ENCODE peak calls at places on chromosomes 6 and 20, in four cellular contexts. One of them, this sample, is unnamed.

GRCh38 chr6:126376682-126377081 is 36.8 kb downstream of the CENPW start:
- DNase-seq in mucosa of gallbladder: no peak
- DNase-seq in activated CD4-positive, CD25-positive, alpha-beta regulatory T cell: no peak
- DNase-seq in activated T-cell treated with anti-CD3 and anti-CD28 coated beads for 4 hours: no peak
- DNase-seq in this sample: no peak

GRCh38 chr6:52524921-52525320 is 51.9 kb downstream of the TRAM2 start:
- DNase-seq in activated CD4-positive, CD25-positive, alpha-beta regulatory T cell: no peak
- DNase-seq in activated T-cell treated with anti-CD3 and anti-CD28 coated beads for 4 hours: no peak
- DNase-seq in mucosa of gallbladder: no peak
- DNase-seq in this sample: no peak

GRCh38 chr6:22466665-22467064 is 102.7 kb upstream of the HDGFL1 start:
- DNase-seq in activated CD4-positive, CD25-positive, alpha-beta regulatory T cell: no peak
- DNase-seq in activated T-cell treated with anti-CD3 and anti-CD28 coated beads for 4 hours: no peak
- DNase-seq in mucosa of gallbladder: no peak
- DNase-seq in this sample: no peak

GRCh38 chr6:44052419-44053011 is 74.7 kb downstream of the MRPL14 start:
- DNase-seq in mucosa of gallbladder: no peak
- DNase-seq in activated CD4-positive, CD25-positive, alpha-beta regulatory T cell: no peak
- DNase-seq in activated T-cell treated with anti-CD3 and anti-CD28 coated beads for 4 hours: no peak
- DNase-seq in this sample: peak; percentile 78

GRCh38 chr6:43798688-43799444 is 28.9 kb downstream of the VEGFA start:
- DNase-seq in mucosa of gallbladder: peak; percentile 89
- DNase-seq in activated CD4-positive, CD25-positive, alpha-beta regulatory T cell: no peak
- DNase-seq in activated T-cell treated with anti-CD3 and anti-CD28 coated beads for 4 hours: no peak
- DNase-seq in this sample: peak; percentile 69

GRCh38 chr6:73123632-73124329 is 101.5 kb downstream of the KHDC1L start:
- DNase-seq in activated T-cell treated with anti-CD3 and anti-CD28 coated beads for 4 hours: no peak
- DNase-seq in mucosa of gallbladder: no peak
- DNase-seq in activated CD4-positive, CD25-positive, alpha-beta regulatory T cell: no peak
- DNase-seq in this sample: no peak

GRCh38 chr6:158158748-158159147 is 9.3 kb downstream of the SERAC1 start:
- DNase-seq in activated CD4-positive, CD25-positive, alpha-beta regulatory T cell: no peak
- DNase-seq in mucosa of gallbladder: no peak
- DNase-seq in activated T-cell treated with anti-CD3 and anti-CD28 coated beads for 4 hours: no peak
- DNase-seq in this sample: peak; percentile 20

GRCh38 chr6:34358389-34358906 is 34.0 kb downstream of the NUDT3 start:
- DNase-seq in activated CD4-positive, CD25-positive, alpha-beta regulatory T cell: no peak
- DNase-seq in activated T-cell treated with anti-CD3 and anti-CD28 coated beads for 4 hours: no peak
- DNase-seq in mucosa of gallbladder: no peak
- DNase-seq in this sample: peak; percentile 88

GRCh38 chr20:18431206-18431605 is 35.6 kb downstream of the DZANK1 start:
- DNase-seq in activated CD4-positive, CD25-positive, alpha-beta regulatory T cell: no peak
- DNase-seq in activated T-cell treated with anti-CD3 and anti-CD28 coated beads for 4 hours: no peak
- DNase-seq in mucosa of gallbladder: no peak
- DNase-seq in this sample: peak; percentile 3

GRCh38 chr20:57654363-57654997 is 34.3 kb upstream of the ZBP1 start:
- DNase-seq in activated T-cell treated with anti-CD3 and anti-CD28 coated beads for 4 hours: peak; percentile 53
- DNase-seq in mucosa of gallbladder: peak; percentile 54
- DNase-seq in activated CD4-positive, CD25-positive, alpha-beta regulatory T cell: no peak
- DNase-seq in this sample: peak; percentile 77

GRCh38 chr6:110493253-110493800 is 16.9 kb upstream of the SLC22A16 start:
- DNase-seq in mucosa of gallbladder: no peak
- DNase-seq in activated CD4-positive, CD25-positive, alpha-beta regulatory T cell: no peak
- DNase-seq in activated T-cell treated with anti-CD3 and anti-CD28 coated beads for 4 hours: no peak
- DNase-seq in this sample: no peak

GRCh38 chr6:121515615-121516265 is 80.3 kb downstream of the GJA1 start:
- DNase-seq in activated CD4-positive, CD25-positive, alpha-beta regulatory T cell: no peak
- DNase-seq in activated T-cell treated with anti-CD3 and anti-CD28 coated beads for 4 hours: no peak
- DNase-seq in mucosa of gallbladder: no peak
- DNase-seq in this sample: no peak

GRCh38 chr6:130115036-130115435 is 96.7 kb downstream of the L3MBTL3 start:
- DNase-seq in activated T-cell treated with anti-CD3 and anti-CD28 coated beads for 4 hours: no peak
- DNase-seq in mucosa of gallbladder: no peak
- DNase-seq in activated CD4-positive, CD25-positive, alpha-beta regulatory T cell: no peak
- DNase-seq in this sample: no peak

GRCh38 chr20:10467985-10468845 is 33.1 kb downstream of the SLX4IP start:
- DNase-seq in activated CD4-positive, CD25-positive, alpha-beta regulatory T cell: no peak
- DNase-seq in mucosa of gallbladder: no peak
- DNase-seq in activated T-cell treated with anti-CD3 and anti-CD28 coated beads for 4 hours: no peak
- DNase-seq in this sample: peak; percentile 38

GRCh38 chr6:10441004-10441654 is 26.3 kb upstream of the TFAP2A start:
- DNase-seq in activated CD4-positive, CD25-positive, alpha-beta regulatory T cell: no peak
- DNase-seq in mucosa of gallbladder: peak; percentile 71
- DNase-seq in activated T-cell treated with anti-CD3 and anti-CD28 coated beads for 4 hours: no peak
- DNase-seq in this sample: peak; percentile 90

GRCh38 chr6:85250586-85251216 is 199.2 kb upstream of the NT5E start:
- DNase-seq in activated CD4-positive, CD25-positive, alpha-beta regulatory T cell: no peak
- DNase-seq in mucosa of gallbladder: no peak
- DNase-seq in activated T-cell treated with anti-CD3 and anti-CD28 coated beads for 4 hours: no peak
- DNase-seq in this sample: peak; percentile 76